ENCODE peak calls at places on chromosomes 16 and 17, in seven cellular contexts. One of them, this sample, is unnamed. For H3K9me3, the result is how much of the 10 kb centered on the place peaks cover.

GRCh38 chr17:75691371-75692290 is 24.5 kb downstream of the SAP30BP start:
- DNase-seq in MM.1S: no peak
- DNase-seq in NT2/D1: no peak
- DNase-seq in naive thymus-derived CD4-positive, alpha-beta T cell: no peak
- DNase-seq in Panc1: no peak
- DNase-seq in ovary: no peak
- DNase-seq in colonic mucosa: no peak
- DNase-seq in this sample: no peak

GRCh38 chr16:69848635-69849545 is 86.8 kb downstream of the WWP2 start:
- DNase-seq in MM.1S: no peak
- DNase-seq in NT2/D1: no peak
- DNase-seq in naive thymus-derived CD4-positive, alpha-beta T cell: no peak
- DNase-seq in ovary: peak
- DNase-seq in Panc1: no peak
- DNase-seq in colonic mucosa: peak
- DNase-seq in this sample: peak

GRCh38 chr17:19744922-19745757 is 3.0 kb downstream of the ALDH3A1 start:
- DNase-seq in colonic mucosa: peak
- DNase-seq in Panc1: no peak
- DNase-seq in ovary: peak
- DNase-seq in MM.1S: peak
- DNase-seq in naive thymus-derived CD4-positive, alpha-beta T cell: peak
- DNase-seq in NT2/D1: peak
- DNase-seq in this sample: no peak

GRCh38 chr16:2194166-2194834 is 2.1 kb downstream of the CASKIN1 start:
- DNase-seq in MM.1S: no peak
- DNase-seq in NT2/D1: no peak
- DNase-seq in colonic mucosa: no peak
- DNase-seq in naive thymus-derived CD4-positive, alpha-beta T cell: no peak
- DNase-seq in ovary: no peak
- DNase-seq in Panc1: no peak
- DNase-seq in this sample: no peak

GRCh38 chr16:79623076-79623475 is 22.5 kb upstream of the MAF start:
- DNase-seq in colonic mucosa: no peak
- DNase-seq in NT2/D1: no peak
- DNase-seq in naive thymus-derived CD4-positive, alpha-beta T cell: no peak
- DNase-seq in MM.1S: no peak
- DNase-seq in ovary: no peak
- DNase-seq in Panc1: no peak
- DNase-seq in this sample: no peak

GRCh38 chr16:30651124-30652004 is 604 bp downstream of the PRR14 start:
- DNase-seq in colonic mucosa: peak
- DNase-seq in ovary: peak
- DNase-seq in NT2/D1: peak
- DNase-seq in naive thymus-derived CD4-positive, alpha-beta T cell: peak
- DNase-seq in MM.1S: peak
- DNase-seq in Panc1: no peak
- DNase-seq in this sample: no peak

GRCh38 chr17:57051886-57052342 is 33.1 kb upstream of the AKAP1 start:
- DNase-seq in MM.1S: no peak
- DNase-seq in naive thymus-derived CD4-positive, alpha-beta T cell: no peak
- DNase-seq in NT2/D1: no peak
- DNase-seq in Panc1: no peak
- DNase-seq in ovary: no peak
- DNase-seq in colonic mucosa: no peak
- DNase-seq in this sample: no peak

GRCh38 chr17:28379814-28380571 is 8.5 kb downstream of the SARM1 start:
- DNase-seq in ovary: no peak
- DNase-seq in NT2/D1: no peak
- DNase-seq in naive thymus-derived CD4-positive, alpha-beta T cell: no peak
- DNase-seq in Panc1: no peak
- DNase-seq in colonic mucosa: no peak
- DNase-seq in MM.1S: no peak
- DNase-seq in this sample: no peak

GRCh38 chr17:47401100-47401499 is 77.3 kb downstream of the EFCAB13 start:
- DNase-seq in ovary: no peak
- DNase-seq in colonic mucosa: no peak
- DNase-seq in naive thymus-derived CD4-positive, alpha-beta T cell: no peak
- DNase-seq in MM.1S: no peak
- DNase-seq in NT2/D1: no peak
- DNase-seq in Panc1: no peak
- DNase-seq in this sample: no peak

GRCh38 chr17:71437176-71437575 is 683.6 kb upstream of the SOX9 start:
- DNase-seq in NT2/D1: no peak
- DNase-seq in colonic mucosa: no peak
- DNase-seq in naive thymus-derived CD4-positive, alpha-beta T cell: no peak
- DNase-seq in MM.1S: no peak
- DNase-seq in ovary: no peak
- DNase-seq in Panc1: no peak
- DNase-seq in this sample: no peak

GRCh38 chr17:39722965-39723848 is 7.1 kb downstream of the MIEN1 start:
- DNase-seq in NT2/D1: no peak
- DNase-seq in ovary: no peak
- DNase-seq in MM.1S: no peak
- DNase-seq in colonic mucosa: peak
- DNase-seq in naive thymus-derived CD4-positive, alpha-beta T cell: no peak
- DNase-seq in Panc1: no peak
- DNase-seq in this sample: no peak

GRCh38 chr16:15466886-15467781 is 32.7 kb downstream of the BMERB1 start:
- DNase-seq in colonic mucosa: no peak
- DNase-seq in Panc1: no peak
- DNase-seq in NT2/D1: no peak
- DNase-seq in naive thymus-derived CD4-positive, alpha-beta T cell: no peak
- DNase-seq in ovary: no peak
- DNase-seq in MM.1S: peak
- DNase-seq in this sample: no peak

GRCh38 chr16:50103764-50104163 is 38.0 kb downstream of the HEATR3 start:
- DNase-seq in NT2/D1: no peak
- DNase-seq in MM.1S: no peak
- DNase-seq in ovary: no peak
- DNase-seq in Panc1: no peak
- DNase-seq in colonic mucosa: no peak
- DNase-seq in naive thymus-derived CD4-positive, alpha-beta T cell: no peak
- DNase-seq in this sample: no peak

GRCh38 chr16:55478827-55479559 is at the start of gene MMP2:
- DNase-seq in NT2/D1: no peak
- DNase-seq in Panc1: no peak
- DNase-seq in naive thymus-derived CD4-positive, alpha-beta T cell: no peak
- DNase-seq in ovary: peak
- DNase-seq in colonic mucosa: peak
- DNase-seq in MM.1S: no peak
- DNase-seq in this sample: no peak

GRCh38 chr17:41492771-41493170 is 3.1 kb upstream of the KRT36 start:
- DNase-seq in NT2/D1: no peak
- DNase-seq in naive thymus-derived CD4-positive, alpha-beta T cell: no peak
- DNase-seq in MM.1S: no peak
- DNase-seq in colonic mucosa: peak
- DNase-seq in ovary: peak
- DNase-seq in Panc1: no peak
- DNase-seq in this sample: no peak

GRCh38 chr16:49542391-49542891 is 168.8 kb downstream of the C16orf78 start:
- DNase-seq in naive thymus-derived CD4-positive, alpha-beta T cell: no peak
- DNase-seq in colonic mucosa: no peak
- DNase-seq in ovary: no peak
- DNase-seq in Panc1: no peak
- DNase-seq in NT2/D1: no peak
- DNase-seq in MM.1S: no peak
- DNase-seq in this sample: no peak

GRCh38 chr17:75778861-75779249 is 5.8 kb upstream of the UNK start:
- DNase-seq in NT2/D1: no peak
- DNase-seq in MM.1S: peak
- DNase-seq in ovary: no peak
- DNase-seq in naive thymus-derived CD4-positive, alpha-beta T cell: peak
- DNase-seq in Panc1: no peak
- DNase-seq in colonic mucosa: peak
- DNase-seq in this sample: no peak

GRCh38 chr17:44503080-44503842 is at the start of gene GPATCH8:
- DNase-seq in Panc1: peak
- DNase-seq in ovary: peak
- DNase-seq in colonic mucosa: peak
- DNase-seq in naive thymus-derived CD4-positive, alpha-beta T cell: peak
- DNase-seq in MM.1S: peak
- DNase-seq in NT2/D1: peak
- DNase-seq in this sample: peak

GRCh38 chr17:65181237-65182061 is 44.3 kb downstream of the RGS9 start:
- DNase-seq in colonic mucosa: no peak
- DNase-seq in MM.1S: peak
- DNase-seq in Panc1: no peak
- DNase-seq in naive thymus-derived CD4-positive, alpha-beta T cell: no peak
- DNase-seq in ovary: no peak
- DNase-seq in NT2/D1: no peak
- DNase-seq in this sample: no peak

GRCh38 chr16:53964145-53964544 is 260.2 kb downstream of the FTO start:
- DNase-seq in MM.1S: no peak
- DNase-seq in NT2/D1: no peak
- DNase-seq in ovary: no peak
- DNase-seq in Panc1: no peak
- DNase-seq in naive thymus-derived CD4-positive, alpha-beta T cell: no peak
- DNase-seq in colonic mucosa: no peak
- DNase-seq in this sample: no peak

GRCh38 chr17:5544115-5544514 is 40.2 kb downstream of the NLRP1 start:
- DNase-seq in naive thymus-derived CD4-positive, alpha-beta T cell: no peak
- DNase-seq in MM.1S: no peak
- DNase-seq in colonic mucosa: no peak
- DNase-seq in ovary: no peak
- DNase-seq in NT2/D1: no peak
- DNase-seq in Panc1: no peak
- DNase-seq in this sample: no peak

GRCh38 chr16:50525716-50526115 is 22.5 kb upstream of the NKD1 start:
- DNase-seq in ovary: no peak
- DNase-seq in MM.1S: no peak
- DNase-seq in colonic mucosa: no peak
- DNase-seq in NT2/D1: no peak
- DNase-seq in naive thymus-derived CD4-positive, alpha-beta T cell: no peak
- DNase-seq in Panc1: no peak
- DNase-seq in this sample: no peak

GRCh38 chr17:60141111-60142018 is 8.4 kb upstream of the CA4 start:
- DNase-seq in MM.1S: no peak
- DNase-seq in naive thymus-derived CD4-positive, alpha-beta T cell: no peak
- DNase-seq in ovary: no peak
- DNase-seq in NT2/D1: no peak
- DNase-seq in Panc1: no peak
- DNase-seq in colonic mucosa: no peak
- DNase-seq in this sample: no peak

GRCh38 chr16:66515543-66516171 is 34.3 kb downstream of the TK2 start:
- DNase-seq in ovary: no peak
- DNase-seq in Panc1: no peak
- DNase-seq in naive thymus-derived CD4-positive, alpha-beta T cell: no peak
- DNase-seq in MM.1S: peak
- DNase-seq in colonic mucosa: no peak
- DNase-seq in NT2/D1: no peak
- DNase-seq in this sample: no peak

GRCh38 chr17:77580531-77580930 is 378.0 kb upstream of the TNRC6C start:
- DNase-seq in Panc1: no peak
- DNase-seq in ovary: no peak
- DNase-seq in colonic mucosa: no peak
- DNase-seq in naive thymus-derived CD4-positive, alpha-beta T cell: no peak
- DNase-seq in NT2/D1: no peak
- DNase-seq in MM.1S: no peak
- DNase-seq in this sample: no peak

GRCh38 chr16:51535591-51535990 is 384.5 kb upstream of the SALL1 start:
- DNase-seq in naive thymus-derived CD4-positive, alpha-beta T cell: no peak
- DNase-seq in Panc1: no peak
- DNase-seq in colonic mucosa: no peak
- DNase-seq in NT2/D1: no peak
- DNase-seq in MM.1S: no peak
- DNase-seq in ovary: no peak
- DNase-seq in this sample: no peak

DNA sequence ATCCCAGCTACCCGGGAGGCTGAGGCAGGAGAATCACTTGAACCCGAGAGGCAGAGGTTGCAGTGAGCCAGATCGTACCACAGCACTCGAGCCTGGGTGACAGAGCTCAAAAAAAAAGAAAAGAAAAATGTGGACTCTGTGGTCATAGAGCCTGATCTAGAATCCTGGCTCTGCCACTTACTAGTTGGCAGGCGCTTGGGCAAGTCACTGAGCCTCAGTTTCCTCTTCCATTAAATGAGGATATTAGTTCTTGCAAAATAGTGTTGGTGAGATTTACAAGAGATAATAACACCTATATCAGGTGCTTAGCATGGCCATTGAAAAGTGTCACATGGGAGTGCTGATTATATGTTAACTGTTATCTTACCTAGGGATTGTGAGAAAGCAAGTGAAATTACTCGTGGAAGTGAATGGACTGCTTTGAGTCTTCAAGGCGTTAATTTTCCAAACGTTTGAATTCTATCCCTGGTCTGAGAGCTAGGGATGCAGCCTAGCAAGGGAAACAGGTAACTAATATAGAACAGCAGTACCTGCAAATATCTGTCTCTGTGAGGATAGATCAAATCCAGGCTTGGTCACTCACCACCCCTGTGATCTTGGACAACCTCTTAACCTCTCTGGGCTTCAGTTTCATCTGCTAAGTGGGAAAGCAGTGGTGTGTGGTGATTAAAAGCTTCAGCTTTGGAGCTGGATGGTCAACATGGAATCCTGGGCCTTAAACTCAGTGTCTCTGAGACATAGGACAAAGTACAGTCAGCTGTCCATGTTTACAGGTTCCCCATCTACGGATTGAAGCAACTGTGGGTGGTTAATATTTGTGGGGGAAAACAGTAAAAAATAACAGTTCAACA is 953 bp upstream of the NSMCE1 start:
- DNase-seq in naive thymus-derived CD4-positive, alpha-beta T cell: no peak
- DNase-seq in MM.1S: no peak
- DNase-seq in Panc1: no peak
- DNase-seq in ovary: no peak
- DNase-seq in colonic mucosa: no peak
- DNase-seq in NT2/D1: no peak
- DNase-seq in this sample: no peak
- H3K4me3 ChIP-seq in naive thymus-derived CD4-positive, alpha-beta T cell: peak
- H3K4me3 ChIP-seq in MM.1S: no peak
- H3K4me3 ChIP-seq in Panc1: peak
- H3K4me3 ChIP-seq in ovary: peak
- H3K4me3 ChIP-seq in colonic mucosa: peak
- H3K4me3 ChIP-seq in NT2/D1: peak
- H3K4me3 ChIP-seq in this sample: peak

GRCh38 chr16:35737076-35737475 is 2277.7 kb downstream of the TP53TG3F start:
- DNase-seq in Panc1: no peak
- DNase-seq in ovary: no peak
- DNase-seq in colonic mucosa: no peak
- DNase-seq in NT2/D1: no peak
- DNase-seq in MM.1S: no peak
- DNase-seq in naive thymus-derived CD4-positive, alpha-beta T cell: no peak
- DNase-seq in this sample: no peak
- H3K9me3 ChIP-seq in Panc1: under half
- H3K9me3 ChIP-seq in ovary: under half
- H3K9me3 ChIP-seq in colonic mucosa: under half
- H3K9me3 ChIP-seq in NT2/D1: under half
- H3K9me3 ChIP-seq in MM.1S: under half
- H3K9me3 ChIP-seq in naive thymus-derived CD4-positive, alpha-beta T cell: under half
- H3K9me3 ChIP-seq in this sample: under half

GRCh38 chr16:971582-971905 is 760 bp upstream of the LMF1 start:
- DNase-seq in colonic mucosa: no peak
- DNase-seq in Panc1: no peak
- DNase-seq in NT2/D1: no peak
- DNase-seq in MM.1S: no peak
- DNase-seq in naive thymus-derived CD4-positive, alpha-beta T cell: no peak
- DNase-seq in ovary: no peak
- DNase-seq in this sample: no peak
- H3K4me3 ChIP-seq in colonic mucosa: no peak
- H3K4me3 ChIP-seq in Panc1: no peak
- H3K4me3 ChIP-seq in NT2/D1: peak
- H3K4me3 ChIP-seq in MM.1S: no peak
- H3K4me3 ChIP-seq in naive thymus-derived CD4-positive, alpha-beta T cell: peak
- H3K4me3 ChIP-seq in ovary: no peak
- H3K4me3 ChIP-seq in this sample: no peak

GRCh38 chr16:35425270-35425669 is 1965.9 kb downstream of the TP53TG3F start:
- DNase-seq in naive thymus-derived CD4-positive, alpha-beta T cell: no peak
- DNase-seq in Panc1: no peak
- DNase-seq in ovary: no peak
- DNase-seq in NT2/D1: no peak
- DNase-seq in colonic mucosa: no peak
- DNase-seq in MM.1S: no peak
- DNase-seq in this sample: no peak
- H3K9me3 ChIP-seq in naive thymus-derived CD4-positive, alpha-beta T cell: under half
- H3K9me3 ChIP-seq in Panc1: under half
- H3K9me3 ChIP-seq in ovary: under half
- H3K9me3 ChIP-seq in NT2/D1: under half
- H3K9me3 ChIP-seq in colonic mucosa: under half
- H3K9me3 ChIP-seq in MM.1S: under half
- H3K9me3 ChIP-seq in this sample: under half